ENCODE peak calls at places on chromosomes 2 and 18, in four cellular contexts. E is MCF 10A, L is cardiac muscle cell, N is glutamatergic neuron. A is an unnamed sample.

GRCh38 chr2:31523871-31524492 is 56.8 kb downstream of the SRD5A2 start:
- DNase-seq in N (peak), E (peak), L (peak), A (peak)

GRCh38 chr2:128313076-128313836 is 5.4 kb downstream of the HS6ST1 start:
- DNase-seq in E (peak), L (no peak), N (no peak), A (peak)

GRCh38 chr2:230712443-230713330 is at the start of gene CAB39:
- DNase-seq in N (peak), L (peak), E (peak), A (peak)

GRCh38 chr2:206255003-206255402 is 19.5 kb upstream of the ZDBF2 start:
- DNase-seq in E (no peak), L (no peak), N (no peak), A (no peak)

GRCh38 chr2:40405440-40405839 is 46.5 kb downstream of the SLC8A1 start:
- DNase-seq in L (no peak), E (no peak), N (no peak), A (no peak)

GRCh38 chr2:67463810-67464209 is 66.7 kb downstream of the ETAA1 start:
- DNase-seq in L (no peak), E (peak), N (no peak), A (no peak)

GRCh38 chr2:19256239-19256638 is 102.2 kb downstream of the OSR1 start:
- DNase-seq in N (no peak), E (peak), L (no peak), A (no peak)

GRCh38 chr2:39156107-39156506 is 35.3 kb upstream of the SOS1 start:
- DNase-seq in N (no peak), L (no peak), E (no peak), A (no peak)

GRCh38 chr2:174051741-174052638 is 86.8 kb upstream of the SP3 start:
- DNase-seq in E (peak), N (no peak), L (peak), A (peak)

GRCh38 chr18:32920796-32921787 is 148.3 kb upstream of the KLHL14 start:
- DNase-seq in N (no peak), E (peak), L (no peak), A (no peak)

GRCh38 chr2:52456759-52457377 is 1310.7 kb upstream of the CHAC2 start:
- DNase-seq in N (no peak), E (no peak), L (no peak), A (no peak)

GRCh38 chr2:30752811-30753210 is 54.4 kb downstream of the CAPN13 start:
- DNase-seq in E (no peak), L (no peak), N (no peak), A (no peak)

GRCh38 chr2:63053889-63054725 is 3.5 kb downstream of the OTX1 start:
- DNase-seq in L (peak), E (no peak), N (peak), A (peak)
- TF ChIP-seq CTCF in L (peak), E (no peak), N (peak), A (peak)

DNA sequence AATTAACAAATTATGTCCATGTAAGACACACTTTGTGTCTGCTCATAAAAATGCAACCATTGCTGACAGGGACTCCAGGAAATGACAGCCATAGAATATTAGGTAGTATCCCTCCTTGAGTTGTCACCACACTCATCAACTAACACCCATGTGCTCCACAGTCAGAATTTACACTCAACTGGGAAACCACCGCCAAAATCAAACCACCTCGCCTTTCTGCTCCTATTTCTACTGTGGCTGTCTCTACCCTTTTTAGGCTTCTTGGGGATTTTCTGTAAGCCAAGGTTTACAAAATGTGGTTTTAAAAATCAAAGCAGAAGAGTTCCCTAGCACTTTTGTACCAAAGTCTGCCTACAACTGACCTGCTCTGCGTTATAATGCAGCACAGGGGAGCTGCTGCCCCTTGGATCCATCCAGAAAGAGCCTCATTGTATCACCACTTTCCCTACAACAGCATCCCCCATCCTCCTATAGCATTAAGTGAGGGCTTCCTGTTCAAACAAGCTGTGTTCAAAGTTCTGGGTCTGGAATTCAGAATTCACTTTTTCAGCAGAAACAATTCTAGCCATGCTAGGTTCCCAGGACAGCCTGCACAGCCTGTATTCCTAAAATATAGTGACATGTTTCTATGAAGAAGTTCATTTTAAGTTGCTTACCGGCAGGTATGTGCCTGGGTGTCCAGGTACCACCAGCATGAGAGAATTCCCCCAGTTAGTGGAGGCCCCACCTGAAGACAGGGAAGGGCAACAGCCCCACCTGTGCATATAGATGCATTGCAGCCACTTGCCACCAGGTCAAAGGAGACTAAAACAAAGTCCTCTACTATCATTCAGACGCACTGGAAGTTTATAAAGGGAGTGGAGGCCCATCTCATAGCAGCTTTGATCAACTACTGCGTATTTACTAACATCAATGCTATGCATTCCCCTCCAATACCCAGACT is 104.3 kb downstream of the MYO5B start:
- DNase-seq in E (no peak), L (no peak), N (no peak), A (no peak)
- TF ChIP-seq CTCF in E (no peak), L (no peak), N (no peak), A (no peak)

DNA sequence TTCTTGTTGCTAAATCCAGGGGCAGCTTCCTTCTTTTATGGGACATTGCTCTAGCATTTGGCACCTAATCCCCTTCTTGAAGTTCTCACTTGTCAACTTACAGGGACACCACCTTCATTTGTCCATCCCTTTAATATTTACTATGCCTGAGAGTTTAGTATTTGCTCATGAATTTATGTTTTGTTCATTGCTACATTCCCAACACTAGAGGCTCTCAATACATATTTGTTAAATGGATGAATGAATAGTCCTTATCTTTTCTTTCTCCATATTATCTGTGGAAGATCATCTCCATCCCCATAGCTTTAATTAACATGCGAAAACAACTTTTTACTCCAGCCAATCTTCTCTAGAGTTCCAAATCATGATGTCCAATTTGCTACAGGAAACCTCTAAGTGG is 5.4 kb downstream of the CWC22 start:
- DNase-seq in N (no peak), E (no peak), L (no peak), A (no peak)
- TF ChIP-seq CTCF in N (no peak), E (no peak), L (peak), A (no peak)

GRCh38 chr2:48915227-48915626 is 159.7 kb upstream of the LHCGR start:
- DNase-seq in N (no peak), L (no peak), E (no peak), A (no peak)

GRCh38 chr2:48915884-48916283 is 160.4 kb upstream of the LHCGR start:
- DNase-seq in N (no peak), L (no peak), E (no peak), A (no peak)

GRCh38 chr2:48906640-48907039 is 151.1 kb upstream of the LHCGR start:
- DNase-seq in E (no peak), L (no peak), N (no peak), A (no peak)

GRCh38 chr2:48914477-48915077 is 159.1 kb upstream of the LHCGR start:
- DNase-seq in E (no peak), L (no peak), N (no peak), A (no peak)

DNA sequence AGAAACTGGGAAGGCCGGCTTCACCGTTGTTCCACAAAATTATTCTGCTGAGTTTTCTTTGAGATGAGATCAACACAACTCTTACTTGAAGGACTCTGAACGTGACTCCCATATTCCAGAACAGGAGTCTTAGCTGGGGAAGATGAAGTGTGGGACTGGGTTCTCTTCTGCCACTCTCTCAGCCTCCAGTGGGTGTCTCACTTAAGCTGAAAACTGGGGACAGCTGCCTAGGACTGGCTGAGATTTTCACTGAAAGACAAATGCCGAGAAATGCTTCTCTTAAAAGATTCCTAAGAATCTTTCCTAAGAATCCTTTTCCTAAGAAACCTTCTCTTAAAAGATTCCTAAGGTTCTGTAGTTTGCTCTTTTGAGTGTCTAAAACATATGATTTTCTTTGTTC is 156.6 kb upstream of the LHCGR start:
- DNase-seq in E (no peak), N (no peak), L (peak), A (no peak)
- TF ChIP-seq CTCF in E (no peak), N (no peak), L (peak), A (no peak)

GRCh38 chr2:155815851-155816250 is 516.7 kb downstream of the NR4A2 start:
- DNase-seq in E (peak), N (peak), L (peak), A (peak)
- TF ChIP-seq CTCF in E (peak), N (peak), L (no peak), A (peak)

GRCh38 chr2:65974067-65974723 is 460.7 kb upstream of the MEIS1 start:
- DNase-seq in L (no peak), N (no peak), E (peak), A (no peak)
- TF ChIP-seq CTCF in L (no peak), N (no peak), E (no peak), A (no peak)

DNA sequence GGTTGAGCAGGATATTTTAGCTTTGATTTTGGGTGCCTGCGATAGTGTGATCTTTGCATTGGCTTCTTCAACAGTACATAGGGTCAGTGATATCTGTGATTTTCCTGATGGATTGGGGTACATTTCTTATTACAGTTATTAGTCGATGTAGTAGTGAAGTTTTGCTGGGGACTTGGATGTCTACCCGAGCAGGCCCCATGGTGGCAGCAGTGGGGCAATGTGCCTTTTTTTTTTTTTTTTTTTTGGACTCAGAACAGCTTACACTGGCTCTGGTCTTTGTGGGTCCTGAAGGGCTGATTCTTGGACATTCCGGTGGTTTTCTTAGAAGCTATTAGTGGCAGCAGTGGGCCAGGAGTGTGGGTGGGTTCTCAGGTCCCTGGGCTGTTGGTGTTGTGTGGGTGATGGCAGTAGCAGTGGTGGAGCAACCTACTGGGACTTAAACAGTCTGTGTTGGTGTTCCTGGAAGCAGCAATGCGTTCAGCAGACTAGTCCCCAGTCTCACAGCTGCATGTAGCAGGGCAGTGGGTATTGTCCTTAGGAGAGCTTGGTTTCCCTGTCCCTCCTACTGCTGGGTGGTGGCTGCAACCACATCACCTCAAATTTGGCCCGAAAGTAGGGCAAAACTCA is 53.7 kb upstream of the SLC4A10 start:
- DNase-seq in E (peak), L (no peak), N (no peak), A (no peak)
- TF ChIP-seq CTCF in E (peak), L (no peak), N (no peak), A (peak)

DNA sequence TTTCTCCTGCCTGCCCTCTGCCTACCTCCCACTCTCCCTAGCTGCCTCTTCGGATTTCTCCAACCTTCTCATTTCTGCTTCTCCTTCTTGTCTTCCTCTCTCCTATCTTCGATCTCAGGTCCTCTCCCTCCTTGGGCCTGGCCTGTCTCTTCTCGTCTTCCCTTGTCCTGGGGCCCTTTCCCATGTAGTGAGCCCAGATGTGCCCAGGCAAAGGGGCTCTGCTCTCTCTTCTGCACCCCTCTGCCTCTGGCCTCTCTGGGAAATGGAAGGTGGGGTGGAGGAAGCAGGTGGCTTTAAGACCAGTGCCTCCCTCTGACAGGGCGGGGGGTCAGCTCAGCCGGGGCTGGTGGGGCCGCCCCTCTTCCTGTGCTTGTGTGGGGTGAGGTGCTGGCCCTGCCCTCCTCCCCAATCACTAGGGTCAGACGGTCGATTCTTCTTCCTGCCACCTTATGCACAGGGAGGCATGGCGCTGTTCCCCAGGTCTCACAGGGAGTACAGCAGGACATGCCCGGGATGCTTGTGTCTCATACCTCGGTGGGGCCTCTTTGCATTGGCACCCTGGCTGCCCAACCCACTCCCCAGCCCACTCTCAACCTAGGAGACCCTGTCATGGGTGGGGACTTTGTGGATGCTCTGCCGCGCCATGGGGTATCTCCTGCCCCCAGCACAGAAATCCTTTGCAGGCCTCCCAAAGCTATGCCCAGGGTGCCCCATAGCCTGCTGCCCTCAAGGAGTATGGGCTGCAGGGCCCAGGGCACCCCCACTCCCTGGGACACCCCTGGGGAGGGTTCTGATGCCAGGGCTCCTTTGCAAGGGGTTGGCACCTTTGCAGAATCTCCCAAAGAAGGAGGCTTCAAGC is 213.8 kb upstream of the HAAO start:
- DNase-seq in N (no peak), L (no peak), E (no peak), A (no peak)
- TF ChIP-seq CTCF in N (no peak), L (no peak), E (no peak), A (no peak)

A was measured in endothelial cell.